ENCODE peak calls at places on chromosome 1, in eight cellular contexts. One of them, this sample, is unnamed.
A peak's percentile ranks its signal among the peaks of the same experiment; 100 is the strongest.

GRCh38 chr1:42319128-42319851 is 15.7 kb downstream of the FOXJ3 start:
- DNase-seq in lung: no peak
- DNase-seq in body of pancreas: no peak
- DNase-seq in foreskin fibroblast: peak; percentile 62
- DNase-seq in IMR-90: peak; percentile 77
- DNase-seq in cardiac muscle cell: no peak
- DNase-seq in cardiac fibroblast: peak; percentile 60
- DNase-seq in A549: no peak
- DNase-seq in this sample: no peak

GRCh38 chr1:205456383-205456867 is 580 bp upstream of the BLACAT1 start:
- DNase-seq in lung: no peak
- DNase-seq in body of pancreas: no peak
- DNase-seq in foreskin fibroblast: no peak
- DNase-seq in IMR-90: no peak
- DNase-seq in cardiac muscle cell: no peak
- DNase-seq in cardiac fibroblast: no peak
- DNase-seq in A549: no peak
- DNase-seq in this sample: no peak

GRCh38 chr1:88284066-88284465 is 400.0 kb upstream of the PKN2 start:
- DNase-seq in lung: no peak
- DNase-seq in body of pancreas: no peak
- DNase-seq in foreskin fibroblast: no peak
- DNase-seq in IMR-90: peak; percentile 12
- DNase-seq in cardiac muscle cell: no peak
- DNase-seq in cardiac fibroblast: no peak
- DNase-seq in A549: no peak
- DNase-seq in this sample: no peak

GRCh38 chr1:226050133-226050532 is 12.4 kb upstream of the H3-3A start:
- DNase-seq in lung: no peak
- DNase-seq in body of pancreas: no peak
- DNase-seq in foreskin fibroblast: no peak
- DNase-seq in IMR-90: no peak
- DNase-seq in cardiac muscle cell: no peak
- DNase-seq in cardiac fibroblast: no peak
- DNase-seq in A549: no peak
- DNase-seq in this sample: no peak

GRCh38 chr1:81834921-81835698 is 34.4 kb downstream of the ADGRL2 start:
- DNase-seq in lung: no peak
- DNase-seq in body of pancreas: peak; percentile 27
- DNase-seq in foreskin fibroblast: peak; percentile 32
- DNase-seq in IMR-90: peak; percentile 46
- DNase-seq in cardiac muscle cell: no peak
- DNase-seq in cardiac fibroblast: peak; percentile 88
- DNase-seq in A549: no peak
- DNase-seq in this sample: no peak

GRCh38 chr1:70990460-70991253 is 57.0 kb downstream of the PTGER3 start:
- DNase-seq in lung: no peak
- DNase-seq in body of pancreas: peak; percentile 32
- DNase-seq in foreskin fibroblast: no peak
- DNase-seq in IMR-90: no peak
- DNase-seq in cardiac muscle cell: no peak
- DNase-seq in cardiac fibroblast: no peak
- DNase-seq in A549: no peak
- DNase-seq in this sample: no peak

GRCh38 chr1:3924871-3925655 is 25.0 kb upstream of the C1orf174 start:
- DNase-seq in lung: no peak
- DNase-seq in body of pancreas: no peak
- DNase-seq in foreskin fibroblast: no peak
- DNase-seq in IMR-90: peak; percentile 1
- DNase-seq in cardiac muscle cell: no peak
- DNase-seq in cardiac fibroblast: no peak
- DNase-seq in A549: peak; percentile 19
- DNase-seq in this sample: no peak

GRCh38 chr1:19643602-19644419 is at the start of gene NBL1:
- DNase-seq in lung: no peak
- DNase-seq in body of pancreas: peak; percentile 60
- DNase-seq in foreskin fibroblast: peak; percentile 77
- DNase-seq in IMR-90: peak; percentile 54
- DNase-seq in cardiac muscle cell: peak; percentile 55
- DNase-seq in cardiac fibroblast: peak; percentile 79
- DNase-seq in A549: peak; percentile 41
- DNase-seq in this sample: no peak

GRCh38 chr1:197096137-197096536 is 29.1 kb upstream of the F13B start:
- DNase-seq in lung: no peak
- DNase-seq in body of pancreas: peak; percentile 9
- DNase-seq in foreskin fibroblast: no peak
- DNase-seq in IMR-90: peak; percentile 4
- DNase-seq in cardiac muscle cell: peak; percentile 4
- DNase-seq in cardiac fibroblast: peak; percentile 13
- DNase-seq in A549: no peak
- DNase-seq in this sample: no peak

GRCh38 chr1:904271-904950 is 19.3 kb upstream of the SAMD11 start:
- DNase-seq in lung: peak; percentile 82
- DNase-seq in body of pancreas: peak; percentile 78
- DNase-seq in foreskin fibroblast: peak; percentile 81
- DNase-seq in IMR-90: peak; percentile 69
- DNase-seq in cardiac muscle cell: peak; percentile 79
- DNase-seq in cardiac fibroblast: peak; percentile 94
- DNase-seq in A549: no peak
- DNase-seq in this sample: peak; percentile 36

GRCh38 chr1:154972213-154972516 is 1.6 kb upstream of the SHC1 start:
- DNase-seq in lung: no peak
- DNase-seq in body of pancreas: no peak
- DNase-seq in foreskin fibroblast: no peak
- DNase-seq in IMR-90: no peak
- DNase-seq in cardiac muscle cell: no peak
- DNase-seq in cardiac fibroblast: no peak
- DNase-seq in A549: no peak
- DNase-seq in this sample: no peak

GRCh38 chr1:56032276-56032675 is 547.1 kb downstream of the PLPP3 start:
- DNase-seq in lung: no peak
- DNase-seq in body of pancreas: no peak
- DNase-seq in foreskin fibroblast: no peak
- DNase-seq in IMR-90: no peak
- DNase-seq in cardiac muscle cell: no peak
- DNase-seq in cardiac fibroblast: no peak
- DNase-seq in A549: no peak
- DNase-seq in this sample: no peak

GRCh38 chr1:229263254-229263653 is 7.7 kb upstream of the RAB4A start:
- DNase-seq in lung: no peak
- DNase-seq in body of pancreas: no peak
- DNase-seq in foreskin fibroblast: no peak
- DNase-seq in IMR-90: no peak
- DNase-seq in cardiac muscle cell: no peak
- DNase-seq in cardiac fibroblast: no peak
- DNase-seq in A549: no peak
- DNase-seq in this sample: no peak

GRCh38 chr1:201732351-201732750 is 96.6 kb upstream of the IPO9 start:
- DNase-seq in lung: no peak
- DNase-seq in body of pancreas: no peak
- DNase-seq in foreskin fibroblast: no peak
- DNase-seq in IMR-90: peak; percentile 67
- DNase-seq in cardiac muscle cell: peak; percentile 66
- DNase-seq in cardiac fibroblast: peak; percentile 72
- DNase-seq in A549: no peak
- DNase-seq in this sample: no peak

GRCh38 chr1:26290061-26290415 is 10.2 kb downstream of the SH3BGRL3 start:
- DNase-seq in lung: no peak
- DNase-seq in body of pancreas: no peak
- DNase-seq in foreskin fibroblast: no peak
- DNase-seq in IMR-90: no peak
- DNase-seq in cardiac muscle cell: no peak
- DNase-seq in cardiac fibroblast: no peak
- DNase-seq in A549: no peak
- DNase-seq in this sample: no peak

GRCh38 chr1:212518188-212518951 is 85.7 kb downstream of the NENF start:
- DNase-seq in lung: peak; percentile 69
- DNase-seq in body of pancreas: peak; percentile 74
- DNase-seq in foreskin fibroblast: peak; percentile 14
- DNase-seq in IMR-90: peak; percentile 84
- DNase-seq in cardiac muscle cell: no peak
- DNase-seq in cardiac fibroblast: peak; percentile 81
- DNase-seq in A549: peak; percentile 28
- DNase-seq in this sample: no peak

GRCh38 chr1:19070197-19070651 is 113.7 kb upstream of the IFFO2 start:
- DNase-seq in lung: peak; percentile 81
- DNase-seq in body of pancreas: no peak
- DNase-seq in foreskin fibroblast: no peak
- DNase-seq in IMR-90: no peak
- DNase-seq in cardiac muscle cell: no peak
- DNase-seq in cardiac fibroblast: no peak
- DNase-seq in A549: no peak
- DNase-seq in this sample: no peak

GRCh38 chr1:68953316-68953715 is 456.4 kb upstream of the DEPDC1 start:
- DNase-seq in lung: no peak
- DNase-seq in body of pancreas: no peak
- DNase-seq in foreskin fibroblast: no peak
- DNase-seq in IMR-90: no peak
- DNase-seq in cardiac muscle cell: no peak
- DNase-seq in cardiac fibroblast: peak; percentile 37
- DNase-seq in A549: no peak
- DNase-seq in this sample: no peak

DNA sequence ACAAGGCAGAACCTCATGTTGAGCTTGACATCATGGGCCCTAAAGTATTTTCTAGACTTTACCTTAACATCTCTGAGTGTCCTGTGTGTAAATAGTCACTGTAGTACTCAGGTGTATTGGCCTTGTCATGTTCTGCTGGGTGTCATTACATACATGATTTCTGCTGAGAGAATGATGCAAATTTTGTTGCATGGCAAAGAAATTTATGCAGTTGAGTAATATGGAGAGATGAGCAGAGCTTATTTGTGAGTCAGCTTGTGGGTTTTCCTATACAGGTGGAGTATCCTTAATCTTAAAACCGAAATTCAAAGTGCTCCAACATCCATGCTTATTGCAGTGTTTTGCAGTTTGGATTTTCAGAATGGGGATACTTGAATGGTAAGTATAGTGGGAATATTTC is 36.6 kb downstream of the RGL1 start:
- DNase-seq in lung: no peak
- DNase-seq in body of pancreas: no peak
- DNase-seq in foreskin fibroblast: no peak
- DNase-seq in IMR-90: peak; percentile 25
- DNase-seq in cardiac muscle cell: no peak
- DNase-seq in cardiac fibroblast: no peak
- DNase-seq in A549: no peak
- DNase-seq in this sample: no peak
- H3K4me3 ChIP-seq in lung: no peak overlapping the region
- H3K4me3 ChIP-seq in body of pancreas: no peak overlapping the region
- H3K4me3 ChIP-seq in foreskin fibroblast: no peak overlapping the region
- H3K4me3 ChIP-seq in IMR-90: no peak overlapping the region
- H3K4me3 ChIP-seq in cardiac muscle cell: no peak overlapping the region
- H3K4me3 ChIP-seq in cardiac fibroblast: no peak overlapping the region
- H3K4me3 ChIP-seq in A549: no peak overlapping the region
- H3K4me3 ChIP-seq in this sample: no peak overlapping the region

GRCh38 chr1:216119600-216119999 is 303.6 kb downstream of the USH2A start:
- DNase-seq in lung: no peak
- DNase-seq in body of pancreas: no peak
- DNase-seq in foreskin fibroblast: no peak
- DNase-seq in IMR-90: peak; percentile 50
- DNase-seq in cardiac muscle cell: peak; percentile 37
- DNase-seq in cardiac fibroblast: peak; percentile 38
- DNase-seq in A549: peak; percentile 2
- DNase-seq in this sample: peak; percentile 20
- TF ChIP-seq CTCF in lung: no peak
- TF ChIP-seq CTCF in body of pancreas: peak; percentile 16
- TF ChIP-seq CTCF in foreskin fibroblast: peak; percentile 54
- TF ChIP-seq CTCF in IMR-90: peak; percentile 61
- TF ChIP-seq CTCF in cardiac muscle cell: peak; percentile 50
- TF ChIP-seq CTCF in cardiac fibroblast: peak; percentile 37
- TF ChIP-seq CTCF in A549: peak; percentile 48
- TF ChIP-seq CTCF in this sample: peak; percentile 50

GRCh38 chr1:14403961-14404645 is 194.4 kb upstream of the KAZN start:
- DNase-seq in lung: no peak
- DNase-seq in body of pancreas: no peak
- DNase-seq in foreskin fibroblast: no peak
- DNase-seq in IMR-90: no peak
- DNase-seq in cardiac muscle cell: no peak
- DNase-seq in cardiac fibroblast: no peak
- DNase-seq in A549: no peak
- DNase-seq in this sample: no peak
- H3K4me3 ChIP-seq in lung: no peak overlapping the region
- H3K4me3 ChIP-seq in body of pancreas: no peak overlapping the region
- H3K4me3 ChIP-seq in foreskin fibroblast: no peak overlapping the region
- H3K4me3 ChIP-seq in IMR-90: no peak overlapping the region
- H3K4me3 ChIP-seq in cardiac muscle cell: no peak overlapping the region
- H3K4me3 ChIP-seq in cardiac fibroblast: no peak overlapping the region
- H3K4me3 ChIP-seq in A549: no peak overlapping the region
- H3K4me3 ChIP-seq in this sample: no peak overlapping the region

GRCh38 chr1:203447147-203447546 is 28.5 kb upstream of the PRELP start:
- DNase-seq in lung: no peak
- DNase-seq in body of pancreas: no peak
- DNase-seq in foreskin fibroblast: no peak
- DNase-seq in IMR-90: no peak
- DNase-seq in cardiac muscle cell: no peak
- DNase-seq in cardiac fibroblast: no peak
- DNase-seq in A549: no peak
- DNase-seq in this sample: no peak

GRCh38 chr1:203442821-203443220 is 32.8 kb upstream of the PRELP start:
- DNase-seq in lung: no peak
- DNase-seq in body of pancreas: no peak
- DNase-seq in foreskin fibroblast: no peak
- DNase-seq in IMR-90: no peak
- DNase-seq in cardiac muscle cell: no peak
- DNase-seq in cardiac fibroblast: no peak
- DNase-seq in A549: no peak
- DNase-seq in this sample: no peak

GRCh38 chr1:203443296-203443695 is 32.3 kb upstream of the PRELP start:
- DNase-seq in lung: no peak
- DNase-seq in body of pancreas: no peak
- DNase-seq in foreskin fibroblast: no peak
- DNase-seq in IMR-90: no peak
- DNase-seq in cardiac muscle cell: no peak
- DNase-seq in cardiac fibroblast: no peak
- DNase-seq in A549: no peak
- DNase-seq in this sample: no peak

GRCh38 chr1:203441811-203442210 is 33.8 kb upstream of the PRELP start:
- DNase-seq in lung: no peak
- DNase-seq in body of pancreas: no peak
- DNase-seq in foreskin fibroblast: no peak
- DNase-seq in IMR-90: no peak
- DNase-seq in cardiac muscle cell: no peak
- DNase-seq in cardiac fibroblast: no peak
- DNase-seq in A549: no peak
- DNase-seq in this sample: no peak

DNA sequence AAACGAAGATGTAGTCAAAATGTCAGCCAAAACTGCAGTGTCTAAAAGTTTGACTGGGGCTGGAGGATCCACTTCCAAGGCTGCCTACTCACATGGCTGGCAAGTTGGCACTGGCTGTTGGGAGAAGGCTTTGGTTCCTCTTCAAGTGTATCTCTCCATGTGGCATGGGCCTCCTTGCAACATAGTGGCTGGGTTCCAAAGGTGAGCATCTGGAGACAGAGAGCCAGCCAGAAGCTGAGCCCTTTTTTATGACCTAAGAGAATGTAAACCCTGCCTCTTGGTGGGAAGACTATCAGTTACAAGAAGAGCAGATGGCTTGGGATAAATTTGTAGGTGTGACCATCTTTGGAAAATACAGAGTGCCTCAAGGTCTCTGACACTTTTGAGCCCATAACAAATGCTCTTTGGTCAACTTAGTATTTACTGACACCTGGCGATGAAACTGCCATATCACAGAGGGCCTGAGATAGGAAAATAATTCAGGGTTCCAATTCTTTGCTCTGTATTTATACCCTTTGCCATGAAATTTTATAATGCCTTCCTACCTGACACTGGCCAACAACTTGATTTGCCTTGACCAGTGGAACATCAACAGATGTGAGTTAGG is 31.4 kb upstream of the PRELP start:
- DNase-seq in lung: no peak
- DNase-seq in body of pancreas: no peak
- DNase-seq in foreskin fibroblast: no peak
- DNase-seq in IMR-90: no peak
- DNase-seq in cardiac muscle cell: no peak
- DNase-seq in cardiac fibroblast: no peak
- DNase-seq in A549: no peak
- DNase-seq in this sample: no peak
- TF ChIP-seq CTCF in lung: no peak
- TF ChIP-seq CTCF in body of pancreas: peak; percentile 24
- TF ChIP-seq CTCF in foreskin fibroblast: no peak
- TF ChIP-seq CTCF in IMR-90: no peak
- TF ChIP-seq CTCF in cardiac muscle cell: no peak
- TF ChIP-seq CTCF in cardiac fibroblast: no peak
- TF ChIP-seq CTCF in A549: peak; percentile 8
- TF ChIP-seq CTCF in this sample: no peak

This sample was measured in HFF-Myc.